ENCODE peak calls at places on chromosomes 3 and 15, in six cellular contexts. B, K, C, S, G and X are unnamed samples.

GRCh38 chr3:65490132-65490531 is 548.6 kb downstream of the MAGI1 start:
- DNase-seq in B (no peak), K (no peak), C (no peak), S (no peak), G (no peak), X (no peak)

GRCh38 chr15:55694652-55695150 is 48.3 kb downstream of the PRTG start:
- DNase-seq in B (no peak), K (no peak), C (no peak), S (peak), G (no peak), X (peak)

GRCh38 chr3:155585384-155585783 is 159.5 kb downstream of the PLCH1 start:
- DNase-seq in B (no peak), K (no peak), C (no peak), S (no peak), G (no peak), X (no peak)

GRCh38 chr3:146895026-146895749 is 290.0 kb upstream of the PLSCR5 start:
- DNase-seq in B (no peak), K (no peak), C (no peak), S (peak), G (no peak), X (no peak)

GRCh38 chr15:70250208-70251201 is 152.8 kb upstream of the TLE3 start:
- DNase-seq in B (no peak), K (no peak), C (no peak), S (no peak), G (no peak), X (no peak)

GRCh38 chr3:158330820-158331219 is 220.9 kb downstream of the RSRC1 start:
- DNase-seq in B (no peak), K (no peak), C (no peak), S (no peak), G (no peak), X (no peak)

GRCh38 chr3:16288664-16289063 is 23.7 kb downstream of the OXNAD1 start:
- DNase-seq in B (no peak), K (no peak), C (no peak), S (no peak), G (no peak), X (no peak)

GRCh38 chr15:63833246-63833696 is 477 bp downstream of the HERC1 start:
- DNase-seq in B (no peak), K (peak), C (peak), S (peak), G (no peak), X (peak)

GRCh38 chr3:118089563-118089962 is 945.1 kb downstream of the IGSF11 start:
- DNase-seq in B (no peak), K (no peak), C (no peak), S (no peak), G (no peak), X (no peak)

GRCh38 chr3:194134231-194134756 is 1.7 kb upstream of the HES1 start:
- DNase-seq in B (no peak), K (peak), C (peak), S (peak), G (no peak), X (peak)

GRCh38 chr3:45787551-45787950 is 8.8 kb downstream of the SLC6A20 start:
- DNase-seq in B (no peak), K (no peak), C (no peak), S (no peak), G (no peak), X (no peak)

GRCh38 chr15:74957301-74958035 is 896 bp upstream of the RPP25 start:
- DNase-seq in B (no peak), K (peak), C (peak), S (peak), G (no peak), X (no peak)

GRCh38 chr3:110419571-110419970 is 652.0 kb upstream of the NECTIN3 start:
- DNase-seq in B (no peak), K (no peak), C (no peak), S (no peak), G (no peak), X (no peak)

GRCh38 chr3:31185004-31185357 is 290.5 kb upstream of the GADL1 start:
- DNase-seq in B (no peak), K (no peak), C (no peak), S (no peak), G (no peak), X (no peak)

GRCh38 chr15:28082891-28083688 is 16.0 kb downstream of the OCA2 start:
- DNase-seq in B (no peak), K (no peak), C (no peak), S (no peak), G (no peak), X (no peak)

GRCh38 chr3:98039322-98040024 is 4.4 kb upstream of the GABRR3 start:
- DNase-seq in B (peak), K (no peak), C (no peak), S (peak), G (peak), X (peak)

GRCh38 chr15:78070049-78070698 is 7.3 kb downstream of the TBC1D2B start:
- DNase-seq in B (no peak), K (no peak), C (no peak), S (no peak), G (no peak), X (no peak)

GRCh38 chr3:104359546-104359945 is 1007.2 kb upstream of the ALCAM start:
- DNase-seq in B (no peak), K (no peak), C (no peak), S (peak), G (no peak), X (no peak)

GRCh38 chr3:125334675-125335560 is 40.2 kb downstream of the ZNF148 start:
- DNase-seq in B (no peak), K (no peak), C (no peak), S (no peak), G (no peak), X (no peak)

GRCh38 chr15:60528530-60528929 is 49.6 kb upstream of the ICE2 start:
- DNase-seq in B (no peak), K (no peak), C (no peak), S (no peak), G (no peak), X (no peak)

GRCh38 chr3:100973594-100973993 is 19.6 kb downstream of the ABI3BP start:
- DNase-seq in B (no peak), K (no peak), C (no peak), S (no peak), G (no peak), X (no peak)

GRCh38 chr3:39260957-39261356 is 18.9 kb downstream of the CX3CR1 start:
- DNase-seq in B (peak), K (peak), C (peak), S (peak), G (peak), X (peak)

GRCh38 chr3:94525039-94525438 is 462.2 kb downstream of the NSUN3 start:
- DNase-seq in B (no peak), K (no peak), C (no peak), S (no peak), G (no peak), X (no peak)
- TF ChIP-seq CTCF in B (no peak), K (peak), C (peak), S (no peak), G (peak), X (no peak)

GRCh38 chr3:120492103-120492502 is 41.3 kb upstream of the FSTL1 start:
- DNase-seq in B (no peak), K (no peak), C (no peak), S (no peak), G (no peak), X (no peak)
- TF ChIP-seq CTCF in B (no peak), K (no peak), C (no peak), S (no peak), G (no peak), X (no peak)

GRCh38 chr3:61358364-61358763 is 107.1 kb upstream of the FHIT start:
- DNase-seq in B (peak), K (peak), C (peak), S (no peak), G (peak), X (peak)

GRCh38 chr3:61354604-61355003 is 103.4 kb upstream of the FHIT start:
- DNase-seq in B (no peak), K (no peak), C (no peak), S (no peak), G (no peak), X (no peak)

GRCh38 chr3:61356678-61357077 is 105.4 kb upstream of the FHIT start:
- DNase-seq in B (no peak), K (no peak), C (no peak), S (no peak), G (no peak), X (no peak)

GRCh38 chr3:61357902-61358301 is 106.7 kb upstream of the FHIT start:
- DNase-seq in B (no peak), K (no peak), C (no peak), S (no peak), G (no peak), X (no peak)

DNA sequence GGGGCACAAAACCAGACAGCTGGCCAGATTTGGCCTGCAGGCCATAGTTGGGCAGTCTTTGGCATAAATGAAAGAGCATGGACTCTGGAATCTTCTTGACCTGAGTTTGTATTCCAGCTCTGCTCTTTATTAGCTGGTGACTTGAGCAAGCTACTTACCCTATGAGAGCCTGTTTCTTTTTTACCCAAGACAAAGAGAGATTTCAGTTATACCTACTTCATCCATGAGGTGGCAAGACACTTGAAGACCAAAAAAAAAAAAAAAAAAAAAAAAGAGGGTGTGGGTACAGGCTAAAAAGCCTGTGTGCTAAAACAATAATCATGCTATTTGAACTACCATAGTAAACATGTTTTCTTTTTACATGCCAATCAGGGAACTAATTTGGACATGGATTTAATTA is 109.0 kb upstream of the FHIT start:
- DNase-seq in B (no peak), K (no peak), C (no peak), S (no peak), G (no peak), X (no peak)
- TF ChIP-seq CTCF in B (no peak), K (no peak), C (no peak), S (no peak), G (no peak), X (no peak)

GRCh38 chr15:91950631-91951384 is 97.3 kb downstream of the SLCO3A1 start:
- DNase-seq in B (no peak), K (no peak), C (no peak), S (no peak), G (no peak), X (no peak)
- TF ChIP-seq CTCF in B (no peak), K (no peak), C (no peak), S (no peak), G (no peak), X (no peak)

GRCh38 chr3:154334973-154335420 is 10.7 kb upstream of the DHX36 start:
- DNase-seq in B (no peak), K (no peak), C (no peak), S (peak), G (no peak), X (peak)
- TF ChIP-seq CTCF in B (no peak), K (peak), C (peak), S (peak), G (peak), X (peak)

DNA sequence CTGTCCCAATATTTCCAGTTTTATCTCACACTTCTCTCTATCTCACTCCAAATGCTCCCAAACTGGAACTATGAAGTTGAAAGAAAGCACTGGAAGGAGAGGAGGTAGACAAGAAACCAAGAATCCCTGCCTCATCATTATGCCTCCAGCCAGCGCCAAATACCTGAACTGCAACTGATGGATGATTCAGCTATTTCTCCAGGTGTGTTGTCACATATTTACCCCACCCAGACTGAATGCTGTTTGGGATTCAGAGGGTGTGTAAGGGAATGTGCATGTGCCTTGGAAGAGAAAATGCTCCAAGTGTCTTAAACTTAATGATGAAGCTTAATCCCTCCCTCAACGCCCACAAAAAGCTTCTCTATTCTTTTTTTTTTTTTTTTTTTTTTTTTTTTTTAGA is 269.5 kb upstream of the ATP11B start:
- DNase-seq in B (no peak), K (no peak), C (no peak), S (no peak), G (no peak), X (no peak)
- TF ChIP-seq CTCF in B (no peak), K (no peak), C (no peak), S (no peak), G (no peak), X (no peak)

DNA sequence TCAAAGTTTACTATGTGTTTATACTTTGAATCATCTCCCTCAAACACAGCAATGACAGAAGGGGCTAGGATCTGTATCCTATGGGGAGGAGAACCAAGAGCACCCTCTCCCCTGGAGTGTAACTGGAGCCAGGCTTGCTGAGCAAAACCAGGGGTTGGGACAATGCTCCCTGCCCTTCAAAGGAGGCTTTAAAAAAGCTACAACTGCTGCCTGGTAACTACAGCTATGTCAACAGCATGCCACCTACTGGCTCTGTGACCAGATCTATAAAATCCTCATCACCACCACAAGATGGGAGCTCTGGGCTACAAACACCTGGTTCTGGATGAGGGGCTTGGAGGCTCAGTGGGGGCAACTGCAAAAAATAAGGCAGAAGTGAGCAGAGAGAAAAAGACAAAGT is 61.9 kb downstream of the ANO10 start:
- DNase-seq in B (no peak), K (no peak), C (no peak), S (no peak), G (no peak), X (no peak)
- TF ChIP-seq CTCF in B (no peak), K (no peak), C (no peak), S (no peak), G (no peak), X (no peak)